ENCODE peak calls at places on chromosomes 13 and 19, in ten cellular contexts. One of them, this sample, is unnamed.

GRCh38 chr19:46710687-46711086 is 6.2 kb downstream of the PRKD2 start:
- DNase-seq in right atrium auricular region: no peak
- DNase-seq in ELR: no peak
- DNase-seq in substantia nigra: no peak
- DNase-seq in naive thymus-derived CD8-positive, alpha-beta T cell: no peak
- DNase-seq in adrenal gland: no peak
- DNase-seq in nucleus accumbens: no peak
- DNase-seq in cardiac fibroblast: no peak
- DNase-seq in tibial artery: no peak
- DNase-seq in Calu3: no peak
- DNase-seq in this sample: no peak

GRCh38 chr19:38079926-38080380 is 144.1 kb downstream of the DPF1 start:
- DNase-seq in right atrium auricular region: no peak
- DNase-seq in Calu3: peak; percentile 57
- DNase-seq in naive thymus-derived CD8-positive, alpha-beta T cell: no peak
- DNase-seq in nucleus accumbens: no peak
- DNase-seq in tibial artery: no peak
- DNase-seq in cardiac fibroblast: peak; percentile 94
- DNase-seq in ELR: peak; percentile 91
- DNase-seq in substantia nigra: no peak
- DNase-seq in adrenal gland: no peak
- DNase-seq in this sample: peak; percentile 67

GRCh38 chr19:47112166-47112663 is 1.4 kb downstream of the ZC3H4 start:
- DNase-seq in cardiac fibroblast: peak; percentile 88
- DNase-seq in substantia nigra: peak; percentile 88
- DNase-seq in right atrium auricular region: peak; percentile 72
- DNase-seq in naive thymus-derived CD8-positive, alpha-beta T cell: peak; percentile 81
- DNase-seq in ELR: peak; percentile 90
- DNase-seq in tibial artery: peak; percentile 88
- DNase-seq in adrenal gland: peak; percentile 93
- DNase-seq in Calu3: peak; percentile 90
- DNase-seq in nucleus accumbens: peak; percentile 86
- DNase-seq in this sample: peak; percentile 80

GRCh38 chr19:15863272-15863671 is 34.6 kb downstream of the CYP4F2 start:
- DNase-seq in Calu3: peak; percentile 48
- DNase-seq in tibial artery: no peak
- DNase-seq in ELR: no peak
- DNase-seq in cardiac fibroblast: no peak
- DNase-seq in right atrium auricular region: no peak
- DNase-seq in nucleus accumbens: no peak
- DNase-seq in substantia nigra: no peak
- DNase-seq in naive thymus-derived CD8-positive, alpha-beta T cell: no peak
- DNase-seq in adrenal gland: no peak
- DNase-seq in this sample: peak; percentile 60

GRCh38 chr13:64997438-64997837 is 2232.7 kb downstream of the PCDH9 start:
- DNase-seq in right atrium auricular region: no peak
- DNase-seq in tibial artery: no peak
- DNase-seq in nucleus accumbens: no peak
- DNase-seq in ELR: no peak
- DNase-seq in naive thymus-derived CD8-positive, alpha-beta T cell: no peak
- DNase-seq in Calu3: no peak
- DNase-seq in substantia nigra: no peak
- DNase-seq in cardiac fibroblast: no peak
- DNase-seq in adrenal gland: no peak
- DNase-seq in this sample: no peak

GRCh38 chr19:46860846-46861690 is at the start of gene ARHGAP35:
- DNase-seq in naive thymus-derived CD8-positive, alpha-beta T cell: peak; percentile 75
- DNase-seq in tibial artery: peak; percentile 47
- DNase-seq in ELR: no peak
- DNase-seq in substantia nigra: peak; percentile 84
- DNase-seq in Calu3: no peak
- DNase-seq in adrenal gland: no peak
- DNase-seq in right atrium auricular region: no peak
- DNase-seq in nucleus accumbens: peak; percentile 89
- DNase-seq in cardiac fibroblast: peak; percentile 86
- DNase-seq in this sample: peak; percentile 85

GRCh38 chr19:18940791-18941627 is at the start of gene HOMER3:
- DNase-seq in substantia nigra: peak; percentile 60
- DNase-seq in naive thymus-derived CD8-positive, alpha-beta T cell: peak; percentile 44
- DNase-seq in right atrium auricular region: peak; percentile 67
- DNase-seq in adrenal gland: peak; percentile 63
- DNase-seq in nucleus accumbens: peak; percentile 63
- DNase-seq in tibial artery: peak; percentile 74
- DNase-seq in ELR: peak; percentile 76
- DNase-seq in Calu3: peak; percentile 78
- DNase-seq in cardiac fibroblast: peak; percentile 50
- DNase-seq in this sample: peak; percentile 70

GRCh38 chr19:2426661-2427322 is 594 bp downstream of the TIMM13 start:
- DNase-seq in right atrium auricular region: no peak
- DNase-seq in nucleus accumbens: no peak
- DNase-seq in substantia nigra: no peak
- DNase-seq in tibial artery: no peak
- DNase-seq in naive thymus-derived CD8-positive, alpha-beta T cell: no peak
- DNase-seq in Calu3: peak; percentile 36
- DNase-seq in ELR: peak; percentile 63
- DNase-seq in cardiac fibroblast: peak; percentile 38
- DNase-seq in adrenal gland: peak; percentile 43
- DNase-seq in this sample: peak; percentile 35

GRCh38 chr13:101454767-101455166 is 2.3 kb downstream of the ITGBL1 start:
- DNase-seq in tibial artery: no peak
- DNase-seq in naive thymus-derived CD8-positive, alpha-beta T cell: no peak
- DNase-seq in cardiac fibroblast: peak; percentile 78
- DNase-seq in adrenal gland: no peak
- DNase-seq in ELR: peak; percentile 78
- DNase-seq in nucleus accumbens: no peak
- DNase-seq in Calu3: no peak
- DNase-seq in right atrium auricular region: no peak
- DNase-seq in substantia nigra: no peak
- DNase-seq in this sample: peak; percentile 53

GRCh38 chr19:1177322-1178114 is 3.5 kb upstream of the SBNO2 start:
- DNase-seq in tibial artery: peak; percentile 68
- DNase-seq in cardiac fibroblast: peak; percentile 98
- DNase-seq in ELR: peak; percentile 99
- DNase-seq in Calu3: peak; percentile 70
- DNase-seq in naive thymus-derived CD8-positive, alpha-beta T cell: no peak
- DNase-seq in right atrium auricular region: peak; percentile 73
- DNase-seq in adrenal gland: peak; percentile 60
- DNase-seq in nucleus accumbens: no peak
- DNase-seq in substantia nigra: no peak
- DNase-seq in this sample: peak; percentile 97

GRCh38 chr19:1505991-1506881 is 6.6 kb downstream of the ADAMTSL5 start:
- DNase-seq in substantia nigra: no peak
- DNase-seq in right atrium auricular region: no peak
- DNase-seq in naive thymus-derived CD8-positive, alpha-beta T cell: no peak
- DNase-seq in nucleus accumbens: no peak
- DNase-seq in adrenal gland: no peak
- DNase-seq in ELR: no peak
- DNase-seq in Calu3: no peak
- DNase-seq in tibial artery: no peak
- DNase-seq in cardiac fibroblast: no peak
- DNase-seq in this sample: no peak

GRCh38 chr13:89982406-89983085 is 1364.9 kb upstream of the MIR17HG start:
- DNase-seq in Calu3: no peak
- DNase-seq in ELR: peak; percentile 18
- DNase-seq in adrenal gland: no peak
- DNase-seq in right atrium auricular region: no peak
- DNase-seq in cardiac fibroblast: peak; percentile 54
- DNase-seq in tibial artery: no peak
- DNase-seq in naive thymus-derived CD8-positive, alpha-beta T cell: no peak
- DNase-seq in nucleus accumbens: no peak
- DNase-seq in substantia nigra: no peak
- DNase-seq in this sample: peak; percentile 36

GRCh38 chr13:38902551-38902950 is 88.1 kb downstream of the STOML3 start:
- DNase-seq in Calu3: no peak
- DNase-seq in substantia nigra: no peak
- DNase-seq in cardiac fibroblast: no peak
- DNase-seq in ELR: no peak
- DNase-seq in nucleus accumbens: no peak
- DNase-seq in adrenal gland: no peak
- DNase-seq in tibial artery: no peak
- DNase-seq in right atrium auricular region: no peak
- DNase-seq in naive thymus-derived CD8-positive, alpha-beta T cell: no peak
- DNase-seq in this sample: peak; percentile 73

GRCh38 chr19:4058696-4059492 is 7.8 kb downstream of the ZBTB7A start:
- DNase-seq in tibial artery: no peak
- DNase-seq in right atrium auricular region: no peak
- DNase-seq in adrenal gland: no peak
- DNase-seq in Calu3: no peak
- DNase-seq in substantia nigra: peak; percentile 49
- DNase-seq in nucleus accumbens: peak; percentile 60
- DNase-seq in ELR: no peak
- DNase-seq in naive thymus-derived CD8-positive, alpha-beta T cell: no peak
- DNase-seq in cardiac fibroblast: no peak
- DNase-seq in this sample: no peak

GRCh38 chr13:64471916-64472315 is 2758.2 kb downstream of the PCDH9 start:
- DNase-seq in Calu3: no peak
- DNase-seq in cardiac fibroblast: peak; percentile 75
- DNase-seq in tibial artery: no peak
- DNase-seq in right atrium auricular region: no peak
- DNase-seq in nucleus accumbens: no peak
- DNase-seq in adrenal gland: no peak
- DNase-seq in substantia nigra: no peak
- DNase-seq in ELR: peak; percentile 72
- DNase-seq in naive thymus-derived CD8-positive, alpha-beta T cell: no peak
- DNase-seq in this sample: peak; percentile 47

This sample was measured in epithelial cell of esophagus.